ENCODE peak calls at places on chromosomes 13 and 19, in eight cellular contexts. V is mammary epithelial cell, L is thyroid gland, F is body of pancreas, R is A549, C is heart right ventricle, P is endodermal cell, X is tibial artery. K is an unnamed sample.
A peak's percentile ranks its signal among the peaks of the same experiment; 100 is the strongest.

GRCh38 chr13:20387441-20387971 is 138.2 kb downstream of the CRYL1 start:
- DNase-seq in V (peak; percentile 87), L (no peak), F (no peak), R (no peak), C (no peak), P (no peak), X (no peak), K (no peak)

GRCh38 chr13:32804673-32805260 is 211.5 kb upstream of the KL start:
- DNase-seq in V (peak; percentile 10), L (no peak), F (no peak), R (no peak), C (no peak), P (no peak), X (no peak), K (no peak)

GRCh38 chr13:36981156-36981743 is 17.9 kb downstream of the ALG5 start:
- DNase-seq in V (peak; percentile 11), L (no peak), F (no peak), R (no peak), C (no peak), P (no peak), X (no peak), K (peak; percentile 81)

GRCh38 chr13:101988140-101988539 is 413.7 kb downstream of the FGF14 start:
- DNase-seq in V (no peak), L (no peak), F (no peak), R (no peak), C (no peak), P (peak; percentile 45), X (no peak), K (no peak)

GRCh38 chr19:42662714-42663113 is 68.0 kb upstream of the CEACAM8 start:
- DNase-seq in V (no peak), L (no peak), F (no peak), R (no peak), C (no peak), P (no peak), X (no peak), K (no peak)

GRCh38 chr13:52405767-52406494 is at the start of gene THSD1:
- DNase-seq in V (peak; percentile 53), L (peak; percentile 39), F (peak; percentile 13), R (peak; percentile 40), C (peak; percentile 86), P (peak; percentile 78), X (peak; percentile 71), K (peak; percentile 22)

GRCh38 chr13:98476106-98476505 is 100.8 kb downstream of the STK24 start:
- DNase-seq in V (no peak), L (no peak), F (peak; percentile 32), R (no peak), C (no peak), P (peak; percentile 92), X (no peak), K (peak; percentile 33)

GRCh38 chr19:47230122-47230920 is 678 bp downstream of the BBC3 start:
- DNase-seq in V (peak; percentile 22), L (peak; percentile 67), F (peak; percentile 63), R (no peak), C (peak; percentile 78), P (peak; percentile 90), X (peak; percentile 87), K (no peak)

GRCh38 chr19:42531313-42531712 is 3.0 kb upstream of the CEACAM1 start:
- DNase-seq in V (peak; percentile 80), L (no peak), F (no peak), R (no peak), C (no peak), P (no peak), X (no peak), K (no peak)

GRCh38 chr19:14916848-14917247 is 24.4 kb upstream of the OR7C2 start:
- DNase-seq in V (no peak), L (no peak), F (no peak), R (peak; percentile 5), C (no peak), P (no peak), X (no peak), K (no peak)

GRCh38 chr13:28505543-28506135 is 10.7 kb upstream of the FLT1 start:
- DNase-seq in V (no peak), L (no peak), F (no peak), R (no peak), C (no peak), P (no peak), X (no peak), K (no peak)

GRCh38 chr19:47330466-47330869 is 1.5 kb upstream of the C5AR2 start:
- DNase-seq in V (no peak), L (no peak), F (peak; percentile 61), R (no peak), C (no peak), P (no peak), X (no peak), K (no peak)

GRCh38 chr19:21586341-21587116 is 81.1 kb downstream of the ZNF429 start:
- DNase-seq in V (no peak), L (peak; percentile 53), F (peak; percentile 58), R (no peak), C (peak; percentile 51), P (peak; percentile 72), X (no peak), K (no peak)

GRCh38 chr19:21585491-21585890 is 80.1 kb downstream of the ZNF429 start:
- DNase-seq in V (no peak), L (no peak), F (peak; percentile 44), R (no peak), C (no peak), P (no peak), X (no peak), K (no peak)

GRCh38 chr19:21587549-21587948 is 82.1 kb downstream of the ZNF429 start:
- DNase-seq in V (no peak), L (no peak), F (no peak), R (no peak), C (no peak), P (no peak), X (no peak), K (no peak)

GRCh38 chr19:21588202-21588601 is 82.8 kb downstream of the ZNF429 start:
- DNase-seq in V (no peak), L (no peak), F (peak; percentile 49), R (no peak), C (no peak), P (no peak), X (no peak), K (no peak)

GRCh38 chr19:21587117-21587461 is 81.7 kb downstream of the ZNF429 start:
- DNase-seq in V (no peak), L (peak; percentile 32), F (peak; percentile 34), R (no peak), C (peak; percentile 31), P (no peak), X (no peak), K (no peak)
- H3K4me3 ChIP-seq in V (no peak overlapping the region), L (peak overlapping the region; percentile 69), F (peak overlapping the region; percentile 82), R (no peak overlapping the region), C (peak overlapping the region; percentile 87), P (no peak overlapping the region), X (peak overlapping the region; percentile 59), K (no peak overlapping the region)

GRCh38 chr19:49866933-49867782 is at the start of gene PNKP:
- DNase-seq in V (peak; percentile 91), L (peak; percentile 94), F (peak; percentile 90), R (peak; percentile 96), C (peak; percentile 87), P (peak; percentile 96), X (peak; percentile 96), K (peak; percentile 96)
- H3K4me1 ChIP-seq in V (peaks cover 26% of the 10 kb centered on the region), L (peaks cover 48% of the 10 kb centered on the region), F (peaks cover 53% of the 10 kb centered on the region), R (peaks cover 37% of the 10 kb centered on the region), C (peaks cover 52% of the 10 kb centered on the region), P (peaks cover 4% of the 10 kb centered on the region), X (peaks cover 53% of the 10 kb centered on the region), K (peaks cover 33% of the 10 kb centered on the region)

GRCh38 chr19:33323093-33323820 is 20.9 kb upstream of the CEBPA start:
- DNase-seq in V (no peak), L (no peak), F (no peak), R (no peak), C (no peak), P (no peak), X (no peak), K (no peak)

GRCh38 chr19:33325920-33326319 is 23.6 kb upstream of the CEBPA start:
- DNase-seq in V (no peak), L (peak; percentile 9), F (peak; percentile 17), R (no peak), C (no peak), P (no peak), X (peak; percentile 74), K (no peak)

GRCh38 chr19:33329060-33329459 is 26.7 kb upstream of the CEBPA start:
- DNase-seq in V (no peak), L (no peak), F (no peak), R (no peak), C (no peak), P (peak; percentile 45), X (no peak), K (no peak)

GRCh38 chr19:33320636-33321035 is 18.3 kb upstream of the CEBPA start:
- DNase-seq in V (no peak), L (no peak), F (no peak), R (no peak), C (no peak), P (no peak), X (no peak), K (no peak)

DNA sequence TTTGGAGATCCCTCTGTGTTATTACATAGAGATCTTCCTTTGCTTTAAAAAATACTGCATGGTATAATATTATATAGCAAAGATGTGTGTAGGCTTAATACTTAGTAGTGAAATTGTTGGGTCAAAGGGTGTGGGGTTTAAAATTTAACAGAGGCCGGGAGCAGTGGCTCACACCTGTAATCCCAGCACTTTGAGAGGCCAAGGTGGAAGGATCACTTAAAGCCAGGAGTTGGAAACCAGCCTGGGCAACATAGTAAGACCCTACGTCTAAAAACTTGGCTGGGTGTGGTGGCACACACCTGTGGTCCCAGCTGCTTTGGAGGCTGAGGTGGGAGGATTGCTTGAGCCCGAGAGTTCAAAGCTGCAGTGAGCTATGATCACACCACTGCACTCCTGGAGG is 22.3 kb upstream of the CEBPA start:
- DNase-seq in V (no peak), L (no peak), F (no peak), R (no peak), C (no peak), P (no peak), X (no peak), K (no peak)
- TF ChIP-seq CTCF in V (no peak), L (no peak), F (no peak), R (no peak), C (no peak), P (no peak), X (no peak), K (no peak)

DNA sequence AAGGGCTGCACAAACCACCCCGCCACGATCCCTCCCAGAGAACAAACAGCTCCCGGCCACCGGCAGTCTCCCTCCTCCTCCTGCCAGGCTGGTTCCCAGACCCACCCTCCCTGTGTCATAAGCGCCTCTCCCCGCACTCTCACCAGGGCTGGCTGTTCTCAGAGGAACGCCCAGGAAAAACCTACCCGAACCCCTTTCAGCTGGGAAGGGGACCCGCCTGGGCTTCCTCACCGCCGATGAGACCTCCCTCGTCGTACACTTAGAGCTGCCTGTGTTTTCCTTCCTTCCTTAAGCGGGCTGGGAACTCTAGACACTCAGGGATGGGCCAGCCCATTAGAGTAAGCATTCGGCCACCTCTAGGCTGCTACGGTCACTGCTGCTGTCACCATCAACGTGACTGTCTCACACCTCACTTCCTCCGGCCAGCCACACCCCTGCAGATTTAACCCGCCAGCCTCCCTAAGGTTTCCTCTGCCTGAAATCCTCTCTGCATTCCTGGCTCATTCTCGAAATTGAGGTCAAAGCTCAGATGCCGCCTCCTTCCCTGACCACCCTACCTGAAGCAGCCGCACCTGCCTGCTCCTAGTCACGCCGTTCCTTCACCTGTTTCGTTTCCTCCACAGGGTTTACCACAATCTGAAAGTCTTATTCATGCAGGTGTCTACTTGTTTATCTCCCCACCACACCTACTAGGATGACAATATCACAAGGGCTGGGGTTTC is 6.3 kb upstream of the RDH13 start:
- DNase-seq in V (peak; percentile 78), L (peak; percentile 69), F (peak; percentile 69), R (peak; percentile 84), C (no peak), P (peak; percentile 94), X (no peak), K (peak; percentile 58)
- H3K4me3 ChIP-seq in V (peak overlapping the region; percentile 24), L (peak overlapping the region; percentile 15), F (no peak overlapping the region), R (peak overlapping the region; percentile 43), C (peak overlapping the region; percentile 36), P (peak overlapping the region; percentile 81), X (peak overlapping the region; percentile 36), K (peak overlapping the region; percentile 4)